ENCODE peak calls at places on chromosomes 4 and X, in five cellular contexts. One of them, this sample, is unnamed.

GRCh38 chr4:138650917-138651564 is 364.5 kb upstream of the NOCT start:
- DNase-seq in breast epithelium: no peak
- DNase-seq in esophagus muscularis mucosa: peak
- DNase-seq in Panc1: no peak
- DNase-seq in sigmoid colon: no peak
- DNase-seq in this sample: no peak

GRCh38 chr4:141899103-141899502 is 262.7 kb downstream of the IL15 start:
- DNase-seq in breast epithelium: no peak
- DNase-seq in esophagus muscularis mucosa: no peak
- DNase-seq in Panc1: no peak
- DNase-seq in sigmoid colon: no peak
- DNase-seq in this sample: no peak

GRCh38 chrX:29659911-29660310 is 555.5 kb upstream of the MAGEB2 start:
- DNase-seq in breast epithelium: no peak
- DNase-seq in esophagus muscularis mucosa: no peak
- DNase-seq in Panc1: no peak
- DNase-seq in sigmoid colon: no peak
- DNase-seq in this sample: no peak

GRCh38 chr4:173516621-173517612 is 13.1 kb downstream of the HAND2 start:
- DNase-seq in breast epithelium: no peak
- DNase-seq in esophagus muscularis mucosa: no peak
- DNase-seq in Panc1: no peak
- DNase-seq in sigmoid colon: peak
- DNase-seq in this sample: no peak

GRCh38 chrX:17608898-17609297 is 128.4 kb upstream of the SCML1 start:
- DNase-seq in breast epithelium: no peak
- DNase-seq in esophagus muscularis mucosa: no peak
- DNase-seq in Panc1: no peak
- DNase-seq in sigmoid colon: no peak
- DNase-seq in this sample: no peak

GRCh38 chr4:99208719-99209075 is 10.3 kb downstream of the ADH6 start:
- DNase-seq in breast epithelium: no peak
- DNase-seq in esophagus muscularis mucosa: no peak
- DNase-seq in Panc1: no peak
- DNase-seq in sigmoid colon: no peak
- DNase-seq in this sample: no peak

GRCh38 chrX:52355108-52355507 is 13.7 kb upstream of the XAGE2 start:
- DNase-seq in breast epithelium: no peak
- DNase-seq in esophagus muscularis mucosa: no peak
- DNase-seq in Panc1: no peak
- DNase-seq in sigmoid colon: no peak
- DNase-seq in this sample: no peak

GRCh38 chr4:184099541-184099966 is 118.1 kb downstream of the ENPP6 start:
- DNase-seq in breast epithelium: no peak
- DNase-seq in esophagus muscularis mucosa: no peak
- DNase-seq in Panc1: no peak
- DNase-seq in sigmoid colon: no peak
- DNase-seq in this sample: no peak

GRCh38 chr4:158163941-158164665 is 8.7 kb downstream of the GASK1B start:
- DNase-seq in breast epithelium: no peak
- DNase-seq in esophagus muscularis mucosa: no peak
- DNase-seq in Panc1: no peak
- DNase-seq in sigmoid colon: no peak
- DNase-seq in this sample: no peak

GRCh38 chr4:69831646-69832325 is 28.2 kb downstream of the SULT1E1 start:
- DNase-seq in breast epithelium: no peak
- DNase-seq in esophagus muscularis mucosa: no peak
- DNase-seq in Panc1: no peak
- DNase-seq in sigmoid colon: no peak
- DNase-seq in this sample: peak

GRCh38 chrX:1657367-1658082 is 42.7 kb downstream of the ASMT start:
- DNase-seq in breast epithelium: no peak
- DNase-seq in esophagus muscularis mucosa: no peak
- DNase-seq in Panc1: no peak
- DNase-seq in sigmoid colon: no peak
- DNase-seq in this sample: no peak

GRCh38 chr4:173182403-173182802 is 13.8 kb downstream of the GALNT7 start:
- DNase-seq in breast epithelium: no peak
- DNase-seq in esophagus muscularis mucosa: no peak
- DNase-seq in Panc1: no peak
- DNase-seq in sigmoid colon: no peak
- DNase-seq in this sample: no peak

GRCh38 chr4:152590179-152591031 is 54.5 kb upstream of the FBXW7 start:
- DNase-seq in breast epithelium: no peak
- DNase-seq in esophagus muscularis mucosa: peak
- DNase-seq in Panc1: no peak
- DNase-seq in sigmoid colon: peak
- DNase-seq in this sample: no peak

GRCh38 chr4:1211951-1212545 is 36.9 kb downstream of the CTBP1 start:
- DNase-seq in breast epithelium: no peak
- DNase-seq in esophagus muscularis mucosa: no peak
- DNase-seq in Panc1: no peak
- DNase-seq in sigmoid colon: peak
- DNase-seq in this sample: no peak

GRCh38 chr4:32161382-32161781 is 1441.2 kb downstream of the PCDH7 start:
- DNase-seq in breast epithelium: no peak
- DNase-seq in esophagus muscularis mucosa: no peak
- DNase-seq in Panc1: no peak
- DNase-seq in sigmoid colon: no peak
- DNase-seq in this sample: no peak

GRCh38 chrX:111100191-111100590 is 4.2 kb downstream of the PAK3 start:
- DNase-seq in breast epithelium: no peak
- DNase-seq in esophagus muscularis mucosa: no peak
- DNase-seq in Panc1: no peak
- DNase-seq in sigmoid colon: no peak
- DNase-seq in this sample: peak

GRCh38 chr4:71460368-71460767 is 121.5 kb downstream of the SLC4A4 start:
- DNase-seq in breast epithelium: no peak
- DNase-seq in esophagus muscularis mucosa: no peak
- DNase-seq in Panc1: no peak
- DNase-seq in sigmoid colon: no peak
- DNase-seq in this sample: no peak

GRCh38 chr4:48558026-48558425 is 68.0 kb downstream of the ZAR1 start:
- DNase-seq in breast epithelium: no peak
- DNase-seq in esophagus muscularis mucosa: no peak
- DNase-seq in Panc1: no peak
- DNase-seq in sigmoid colon: no peak
- DNase-seq in this sample: no peak

GRCh38 chrX:50100188-50100587 is 100.6 kb downstream of the AKAP4 start:
- DNase-seq in breast epithelium: no peak
- DNase-seq in esophagus muscularis mucosa: no peak
- DNase-seq in Panc1: no peak
- DNase-seq in sigmoid colon: no peak
- DNase-seq in this sample: no peak

GRCh38 chrX:29687687-29688086 is 527.7 kb upstream of the MAGEB2 start:
- DNase-seq in breast epithelium: no peak
- DNase-seq in esophagus muscularis mucosa: no peak
- DNase-seq in Panc1: no peak
- DNase-seq in sigmoid colon: no peak
- DNase-seq in this sample: no peak

GRCh38 chrX:41946973-41947612 is 23.7 kb upstream of the CASK start:
- DNase-seq in breast epithelium: no peak
- DNase-seq in esophagus muscularis mucosa: no peak
- DNase-seq in Panc1: no peak
- DNase-seq in sigmoid colon: no peak
- DNase-seq in this sample: no peak

GRCh38 chrX:43560247-43560946 is 95.7 kb upstream of the MAOA start:
- DNase-seq in breast epithelium: no peak
- DNase-seq in esophagus muscularis mucosa: no peak
- DNase-seq in Panc1: no peak
- DNase-seq in sigmoid colon: no peak
- DNase-seq in this sample: no peak

GRCh38 chrX:38803286-38803608 is 2.0 kb downstream of the MID1IP1 start:
- DNase-seq in breast epithelium: no peak
- DNase-seq in esophagus muscularis mucosa: no peak
- DNase-seq in Panc1: no peak
- DNase-seq in sigmoid colon: no peak
- DNase-seq in this sample: no peak

GRCh38 chrX:39814391-39814790 is 283.4 kb downstream of the BCOR start:
- DNase-seq in breast epithelium: no peak
- DNase-seq in esophagus muscularis mucosa: no peak
- DNase-seq in Panc1: no peak
- DNase-seq in sigmoid colon: no peak
- DNase-seq in this sample: no peak

GRCh38 chr4:144562019-144562740 is 83.8 kb upstream of the HHIP start:
- DNase-seq in breast epithelium: no peak
- DNase-seq in esophagus muscularis mucosa: no peak
- DNase-seq in Panc1: no peak
- DNase-seq in sigmoid colon: no peak
- DNase-seq in this sample: no peak

GRCh38 chr4:12635629-12636028 is 848.5 kb downstream of the RAB28 start:
- DNase-seq in breast epithelium: no peak
- DNase-seq in esophagus muscularis mucosa: no peak
- DNase-seq in Panc1: no peak
- DNase-seq in sigmoid colon: no peak
- DNase-seq in this sample: no peak

GRCh38 chr4:108008721-108009120 is 19.0 kb downstream of the HADH start:
- DNase-seq in breast epithelium: no peak
- DNase-seq in esophagus muscularis mucosa: no peak
- DNase-seq in Panc1: peak
- DNase-seq in sigmoid colon: no peak
- DNase-seq in this sample: no peak

GRCh38 chr4:76061421-76061820 is 13.1 kb upstream of the ART3 start:
- DNase-seq in breast epithelium: no peak
- DNase-seq in esophagus muscularis mucosa: no peak
- DNase-seq in Panc1: no peak
- DNase-seq in sigmoid colon: no peak
- DNase-seq in this sample: no peak

GRCh38 chrX:7233632-7234406 is 85.9 kb upstream of the PUDP start:
- DNase-seq in breast epithelium: no peak
- DNase-seq in esophagus muscularis mucosa: no peak
- DNase-seq in Panc1: no peak
- DNase-seq in sigmoid colon: no peak
- DNase-seq in this sample: no peak

GRCh38 chrX:151538190-151539122 is 25.0 kb upstream of the PASD1 start:
- DNase-seq in breast epithelium: no peak
- DNase-seq in esophagus muscularis mucosa: no peak
- DNase-seq in Panc1: no peak
- DNase-seq in sigmoid colon: no peak
- DNase-seq in this sample: no peak

GRCh38 chrX:69229436-69229835 is 64.2 kb upstream of the PJA1 start:
- DNase-seq in breast epithelium: no peak
- DNase-seq in esophagus muscularis mucosa: no peak
- DNase-seq in Panc1: no peak
- DNase-seq in sigmoid colon: no peak
- DNase-seq in this sample: no peak
- TF ChIP-seq POLR2AphosphoS5 in breast epithelium: no peak
- TF ChIP-seq POLR2AphosphoS5 in esophagus muscularis mucosa: no peak
- TF ChIP-seq POLR2AphosphoS5 in Panc1: no peak
- TF ChIP-seq POLR2AphosphoS5 in sigmoid colon: no peak
- TF ChIP-seq POLR2AphosphoS5 in this sample: no peak

GRCh38 chr4:60531790-60532189 is 668.3 kb upstream of the ADGRL3 start:
- DNase-seq in breast epithelium: no peak
- DNase-seq in esophagus muscularis mucosa: no peak
- DNase-seq in Panc1: no peak
- DNase-seq in sigmoid colon: no peak
- DNase-seq in this sample: no peak
- TF ChIP-seq POLR2AphosphoS5 in breast epithelium: no peak
- TF ChIP-seq POLR2AphosphoS5 in esophagus muscularis mucosa: no peak
- TF ChIP-seq POLR2AphosphoS5 in Panc1: no peak
- TF ChIP-seq POLR2AphosphoS5 in sigmoid colon: no peak
- TF ChIP-seq POLR2AphosphoS5 in this sample: no peak

GRCh38 chr4:124631760-124632159 is 80.8 kb downstream of the ANKRD50 start:
- DNase-seq in breast epithelium: peak
- DNase-seq in esophagus muscularis mucosa: no peak
- DNase-seq in Panc1: peak
- DNase-seq in sigmoid colon: no peak
- DNase-seq in this sample: no peak
- TF ChIP-seq POLR2AphosphoS5 in breast epithelium: no peak
- TF ChIP-seq POLR2AphosphoS5 in esophagus muscularis mucosa: no peak
- TF ChIP-seq POLR2AphosphoS5 in Panc1: no peak
- TF ChIP-seq POLR2AphosphoS5 in sigmoid colon: no peak
- TF ChIP-seq POLR2AphosphoS5 in this sample: no peak

GRCh38 chr4:60326735-60327134 is 873.4 kb upstream of the ADGRL3 start:
- DNase-seq in breast epithelium: no peak
- DNase-seq in esophagus muscularis mucosa: no peak
- DNase-seq in Panc1: no peak
- DNase-seq in sigmoid colon: no peak
- DNase-seq in this sample: no peak
- TF ChIP-seq POLR2AphosphoS5 in breast epithelium: no peak
- TF ChIP-seq POLR2AphosphoS5 in esophagus muscularis mucosa: no peak
- TF ChIP-seq POLR2AphosphoS5 in Panc1: no peak
- TF ChIP-seq POLR2AphosphoS5 in sigmoid colon: no peak
- TF ChIP-seq POLR2AphosphoS5 in this sample: no peak

DNA sequence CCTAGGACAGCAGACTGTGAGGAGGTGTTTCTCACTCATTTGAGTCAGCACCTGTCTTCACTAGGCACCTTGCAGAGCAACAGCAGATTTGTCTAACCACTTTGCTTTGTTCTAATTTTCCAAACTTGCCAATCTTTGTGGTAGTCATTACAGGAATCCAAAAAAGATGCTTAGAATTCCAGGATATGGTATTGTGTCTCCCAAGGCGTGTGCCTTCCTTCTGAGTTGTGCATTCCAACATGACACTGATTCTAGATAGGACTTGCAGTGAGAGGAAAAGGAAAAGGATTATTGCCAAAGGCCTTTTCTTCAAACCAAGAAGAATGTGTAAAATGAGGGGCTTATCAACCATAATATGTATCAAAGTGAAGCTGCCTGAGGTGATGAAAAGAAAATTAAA is 126.2 kb downstream of the MAPK10 start:
- DNase-seq in breast epithelium: no peak
- DNase-seq in esophagus muscularis mucosa: no peak
- DNase-seq in Panc1: no peak
- DNase-seq in sigmoid colon: no peak
- DNase-seq in this sample: no peak
- TF ChIP-seq POLR2AphosphoS5 in breast epithelium: no peak
- TF ChIP-seq POLR2AphosphoS5 in esophagus muscularis mucosa: no peak
- TF ChIP-seq POLR2AphosphoS5 in Panc1: no peak
- TF ChIP-seq POLR2AphosphoS5 in sigmoid colon: no peak
- TF ChIP-seq POLR2AphosphoS5 in this sample: no peak

GRCh38 chr4:44725861-44726820 is at the start of gene GNPDA2:
- DNase-seq in breast epithelium: peak
- DNase-seq in esophagus muscularis mucosa: peak
- DNase-seq in Panc1: peak
- DNase-seq in sigmoid colon: peak
- DNase-seq in this sample: peak
- TF ChIP-seq POLR2AphosphoS5 in breast epithelium: peak
- TF ChIP-seq POLR2AphosphoS5 in esophagus muscularis mucosa: peak
- TF ChIP-seq POLR2AphosphoS5 in Panc1: peak
- TF ChIP-seq POLR2AphosphoS5 in sigmoid colon: peak
- TF ChIP-seq POLR2AphosphoS5 in this sample: peak

GRCh38 chrX:23907496-23908218 is at the start of the genes APOO and CXorf58:
- DNase-seq in breast epithelium: peak
- DNase-seq in esophagus muscularis mucosa: peak
- DNase-seq in Panc1: no peak
- DNase-seq in sigmoid colon: peak
- DNase-seq in this sample: peak
- TF ChIP-seq POLR2AphosphoS5 in breast epithelium: peak
- TF ChIP-seq POLR2AphosphoS5 in esophagus muscularis mucosa: peak
- TF ChIP-seq POLR2AphosphoS5 in Panc1: no peak
- TF ChIP-seq POLR2AphosphoS5 in sigmoid colon: peak
- TF ChIP-seq POLR2AphosphoS5 in this sample: peak

This sample was measured in GM12892.